ENCODE peak calls at places on chromosomes 5 and 9, in ten cellular contexts. One of them, this sample, is unnamed.

GRCh38 chr5:35246928-35247644 is 16.8 kb upstream of the PRLR start:
- DNase-seq in stimulated activated CD4-positive, alpha-beta T cell treated with anti-CD3 and anti-CD28 coated beads, Interleukin-12 subunit alpha, Interleukin-12 subunit beta, amount 100 ng/mL, for 24 hours: no peak
- DNase-seq in NCI-H2029: no peak
- DNase-seq in activated CD8-positive, alpha-beta memory T cell treated with anti-CD3 and anti-CD28 coated beads for 4 hours: no peak
- DNase-seq in T-helper 2 cell: no peak
- DNase-seq in T-helper 9 cell: no peak
- DNase-seq in uterus: peak; percentile 57
- DNase-seq in psoas muscle: no peak
- DNase-seq in GM12865: no peak
- DNase-seq in OCI-LY7: no peak
- DNase-seq in this sample: no peak

GRCh38 chr9:69546265-69546664 is 125.9 kb downstream of the APBA1 start:
- DNase-seq in stimulated activated CD4-positive, alpha-beta T cell treated with anti-CD3 and anti-CD28 coated beads, Interleukin-12 subunit alpha, Interleukin-12 subunit beta, amount 100 ng/mL, for 24 hours: no peak
- DNase-seq in NCI-H2029: peak; percentile 29
- DNase-seq in activated CD8-positive, alpha-beta memory T cell treated with anti-CD3 and anti-CD28 coated beads for 4 hours: no peak
- DNase-seq in T-helper 2 cell: no peak
- DNase-seq in T-helper 9 cell: no peak
- DNase-seq in uterus: no peak
- DNase-seq in psoas muscle: no peak
- DNase-seq in GM12865: no peak
- DNase-seq in OCI-LY7: no peak
- DNase-seq in this sample: peak; percentile 1

GRCh38 chr9:129610473-129611301 is 10.2 kb downstream of the C9orf50 start:
- DNase-seq in stimulated activated CD4-positive, alpha-beta T cell treated with anti-CD3 and anti-CD28 coated beads, Interleukin-12 subunit alpha, Interleukin-12 subunit beta, amount 100 ng/mL, for 24 hours: peak; percentile 66
- DNase-seq in NCI-H2029: peak; percentile 43
- DNase-seq in activated CD8-positive, alpha-beta memory T cell treated with anti-CD3 and anti-CD28 coated beads for 4 hours: peak; percentile 60
- DNase-seq in T-helper 2 cell: peak; percentile 62
- DNase-seq in T-helper 9 cell: peak; percentile 67
- DNase-seq in uterus: peak; percentile 78
- DNase-seq in psoas muscle: peak; percentile 87
- DNase-seq in GM12865: peak; percentile 69
- DNase-seq in OCI-LY7: peak; percentile 80
- DNase-seq in this sample: peak; percentile 11

GRCh38 chr9:127931092-127931881 is 710 bp upstream of the PIP5KL1 start:
- DNase-seq in stimulated activated CD4-positive, alpha-beta T cell treated with anti-CD3 and anti-CD28 coated beads, Interleukin-12 subunit alpha, Interleukin-12 subunit beta, amount 100 ng/mL, for 24 hours: no peak
- DNase-seq in NCI-H2029: peak; percentile 89
- DNase-seq in activated CD8-positive, alpha-beta memory T cell treated with anti-CD3 and anti-CD28 coated beads for 4 hours: no peak
- DNase-seq in T-helper 2 cell: no peak
- DNase-seq in T-helper 9 cell: no peak
- DNase-seq in uterus: no peak
- DNase-seq in psoas muscle: no peak
- DNase-seq in GM12865: peak; percentile 40
- DNase-seq in OCI-LY7: no peak
- DNase-seq in this sample: no peak

GRCh38 chr9:34252670-34253459 is 74.0 kb downstream of the UBAP1 start:
- DNase-seq in stimulated activated CD4-positive, alpha-beta T cell treated with anti-CD3 and anti-CD28 coated beads, Interleukin-12 subunit alpha, Interleukin-12 subunit beta, amount 100 ng/mL, for 24 hours: peak; percentile 39
- DNase-seq in NCI-H2029: no peak
- DNase-seq in activated CD8-positive, alpha-beta memory T cell treated with anti-CD3 and anti-CD28 coated beads for 4 hours: peak; percentile 36
- DNase-seq in T-helper 2 cell: peak; percentile 40
- DNase-seq in T-helper 9 cell: peak; percentile 45
- DNase-seq in uterus: peak; percentile 64
- DNase-seq in psoas muscle: peak; percentile 77
- DNase-seq in GM12865: peak; percentile 68
- DNase-seq in OCI-LY7: peak; percentile 65
- DNase-seq in this sample: peak; percentile 22

GRCh38 chr9:116274293-116274692 is 120.7 kb downstream of the PAPPA start:
- DNase-seq in stimulated activated CD4-positive, alpha-beta T cell treated with anti-CD3 and anti-CD28 coated beads, Interleukin-12 subunit alpha, Interleukin-12 subunit beta, amount 100 ng/mL, for 24 hours: no peak
- DNase-seq in NCI-H2029: no peak
- DNase-seq in activated CD8-positive, alpha-beta memory T cell treated with anti-CD3 and anti-CD28 coated beads for 4 hours: no peak
- DNase-seq in T-helper 2 cell: no peak
- DNase-seq in T-helper 9 cell: no peak
- DNase-seq in uterus: no peak
- DNase-seq in psoas muscle: no peak
- DNase-seq in GM12865: no peak
- DNase-seq in OCI-LY7: no peak
- DNase-seq in this sample: no peak

GRCh38 chr9:124108216-124108615 is 96.6 kb downstream of the LHX2 start:
- DNase-seq in stimulated activated CD4-positive, alpha-beta T cell treated with anti-CD3 and anti-CD28 coated beads, Interleukin-12 subunit alpha, Interleukin-12 subunit beta, amount 100 ng/mL, for 24 hours: no peak
- DNase-seq in NCI-H2029: peak; percentile 65
- DNase-seq in activated CD8-positive, alpha-beta memory T cell treated with anti-CD3 and anti-CD28 coated beads for 4 hours: no peak
- DNase-seq in T-helper 2 cell: no peak
- DNase-seq in T-helper 9 cell: no peak
- DNase-seq in uterus: no peak
- DNase-seq in psoas muscle: no peak
- DNase-seq in GM12865: no peak
- DNase-seq in OCI-LY7: no peak
- DNase-seq in this sample: no peak

GRCh38 chr5:25850581-25850980 is 1187.8 kb downstream of the CDH9 start:
- DNase-seq in stimulated activated CD4-positive, alpha-beta T cell treated with anti-CD3 and anti-CD28 coated beads, Interleukin-12 subunit alpha, Interleukin-12 subunit beta, amount 100 ng/mL, for 24 hours: no peak
- DNase-seq in NCI-H2029: no peak
- DNase-seq in activated CD8-positive, alpha-beta memory T cell treated with anti-CD3 and anti-CD28 coated beads for 4 hours: no peak
- DNase-seq in T-helper 2 cell: no peak
- DNase-seq in T-helper 9 cell: no peak
- DNase-seq in uterus: no peak
- DNase-seq in psoas muscle: no peak
- DNase-seq in GM12865: no peak
- DNase-seq in OCI-LY7: no peak
- DNase-seq in this sample: no peak

GRCh38 chr9:117437283-117437682 is 22.4 kb upstream of the ASTN2 start:
- DNase-seq in stimulated activated CD4-positive, alpha-beta T cell treated with anti-CD3 and anti-CD28 coated beads, Interleukin-12 subunit alpha, Interleukin-12 subunit beta, amount 100 ng/mL, for 24 hours: no peak
- DNase-seq in NCI-H2029: no peak
- DNase-seq in activated CD8-positive, alpha-beta memory T cell treated with anti-CD3 and anti-CD28 coated beads for 4 hours: no peak
- DNase-seq in T-helper 2 cell: no peak
- DNase-seq in T-helper 9 cell: no peak
- DNase-seq in uterus: no peak
- DNase-seq in psoas muscle: no peak
- DNase-seq in GM12865: no peak
- DNase-seq in OCI-LY7: no peak
- DNase-seq in this sample: no peak

GRCh38 chr5:176526462-176526861 is 10.7 kb downstream of the RNF44 start:
- DNase-seq in stimulated activated CD4-positive, alpha-beta T cell treated with anti-CD3 and anti-CD28 coated beads, Interleukin-12 subunit alpha, Interleukin-12 subunit beta, amount 100 ng/mL, for 24 hours: no peak
- DNase-seq in NCI-H2029: no peak
- DNase-seq in activated CD8-positive, alpha-beta memory T cell treated with anti-CD3 and anti-CD28 coated beads for 4 hours: no peak
- DNase-seq in T-helper 2 cell: no peak
- DNase-seq in T-helper 9 cell: no peak
- DNase-seq in uterus: no peak
- DNase-seq in psoas muscle: no peak
- DNase-seq in GM12865: no peak
- DNase-seq in OCI-LY7: no peak
- DNase-seq in this sample: no peak

GRCh38 chr5:64788156-64788555 is 19.4 kb downstream of the CWC27 start:
- DNase-seq in stimulated activated CD4-positive, alpha-beta T cell treated with anti-CD3 and anti-CD28 coated beads, Interleukin-12 subunit alpha, Interleukin-12 subunit beta, amount 100 ng/mL, for 24 hours: no peak
- DNase-seq in NCI-H2029: no peak
- DNase-seq in activated CD8-positive, alpha-beta memory T cell treated with anti-CD3 and anti-CD28 coated beads for 4 hours: no peak
- DNase-seq in T-helper 2 cell: no peak
- DNase-seq in T-helper 9 cell: no peak
- DNase-seq in uterus: no peak
- DNase-seq in psoas muscle: no peak
- DNase-seq in GM12865: no peak
- DNase-seq in OCI-LY7: no peak
- DNase-seq in this sample: no peak

GRCh38 chr5:68919988-68920490 is 173.8 kb upstream of the SLC30A5 start:
- DNase-seq in stimulated activated CD4-positive, alpha-beta T cell treated with anti-CD3 and anti-CD28 coated beads, Interleukin-12 subunit alpha, Interleukin-12 subunit beta, amount 100 ng/mL, for 24 hours: no peak
- DNase-seq in NCI-H2029: no peak
- DNase-seq in activated CD8-positive, alpha-beta memory T cell treated with anti-CD3 and anti-CD28 coated beads for 4 hours: no peak
- DNase-seq in T-helper 2 cell: no peak
- DNase-seq in T-helper 9 cell: no peak
- DNase-seq in uterus: no peak
- DNase-seq in psoas muscle: no peak
- DNase-seq in GM12865: no peak
- DNase-seq in OCI-LY7: no peak
- DNase-seq in this sample: no peak

GRCh38 chr5:58354827-58355226 is 105.1 kb downstream of the PLK2 start:
- DNase-seq in stimulated activated CD4-positive, alpha-beta T cell treated with anti-CD3 and anti-CD28 coated beads, Interleukin-12 subunit alpha, Interleukin-12 subunit beta, amount 100 ng/mL, for 24 hours: no peak
- DNase-seq in NCI-H2029: no peak
- DNase-seq in activated CD8-positive, alpha-beta memory T cell treated with anti-CD3 and anti-CD28 coated beads for 4 hours: no peak
- DNase-seq in T-helper 2 cell: no peak
- DNase-seq in T-helper 9 cell: no peak
- DNase-seq in uterus: no peak
- DNase-seq in psoas muscle: no peak
- DNase-seq in GM12865: no peak
- DNase-seq in OCI-LY7: no peak
- DNase-seq in this sample: no peak

GRCh38 chr5:136364307-136364706 is 1.0 kb downstream of the TRPC7 start:
- DNase-seq in stimulated activated CD4-positive, alpha-beta T cell treated with anti-CD3 and anti-CD28 coated beads, Interleukin-12 subunit alpha, Interleukin-12 subunit beta, amount 100 ng/mL, for 24 hours: no peak
- DNase-seq in NCI-H2029: peak; percentile 4
- DNase-seq in activated CD8-positive, alpha-beta memory T cell treated with anti-CD3 and anti-CD28 coated beads for 4 hours: no peak
- DNase-seq in T-helper 2 cell: no peak
- DNase-seq in T-helper 9 cell: no peak
- DNase-seq in uterus: no peak
- DNase-seq in psoas muscle: no peak
- DNase-seq in GM12865: peak; percentile 12
- DNase-seq in OCI-LY7: peak; percentile 3
- DNase-seq in this sample: no peak

GRCh38 chr5:154970759-154971158 is 29.9 kb downstream of the MRPL22 start:
- DNase-seq in stimulated activated CD4-positive, alpha-beta T cell treated with anti-CD3 and anti-CD28 coated beads, Interleukin-12 subunit alpha, Interleukin-12 subunit beta, amount 100 ng/mL, for 24 hours: no peak
- DNase-seq in NCI-H2029: no peak
- DNase-seq in activated CD8-positive, alpha-beta memory T cell treated with anti-CD3 and anti-CD28 coated beads for 4 hours: no peak
- DNase-seq in T-helper 2 cell: no peak
- DNase-seq in T-helper 9 cell: no peak
- DNase-seq in uterus: no peak
- DNase-seq in psoas muscle: no peak
- DNase-seq in GM12865: no peak
- DNase-seq in OCI-LY7: no peak
- DNase-seq in this sample: no peak

GRCh38 chr9:18359335-18359734 is 114.6 kb upstream of the ADAMTSL1 start:
- DNase-seq in stimulated activated CD4-positive, alpha-beta T cell treated with anti-CD3 and anti-CD28 coated beads, Interleukin-12 subunit alpha, Interleukin-12 subunit beta, amount 100 ng/mL, for 24 hours: no peak
- DNase-seq in NCI-H2029: no peak
- DNase-seq in activated CD8-positive, alpha-beta memory T cell treated with anti-CD3 and anti-CD28 coated beads for 4 hours: no peak
- DNase-seq in T-helper 2 cell: no peak
- DNase-seq in T-helper 9 cell: no peak
- DNase-seq in uterus: no peak
- DNase-seq in psoas muscle: no peak
- DNase-seq in GM12865: no peak
- DNase-seq in OCI-LY7: no peak
- DNase-seq in this sample: no peak

GRCh38 chr5:133392448-133392847 is 219.9 kb downstream of the FSTL4 start:
- DNase-seq in stimulated activated CD4-positive, alpha-beta T cell treated with anti-CD3 and anti-CD28 coated beads, Interleukin-12 subunit alpha, Interleukin-12 subunit beta, amount 100 ng/mL, for 24 hours: no peak
- DNase-seq in NCI-H2029: no peak
- DNase-seq in activated CD8-positive, alpha-beta memory T cell treated with anti-CD3 and anti-CD28 coated beads for 4 hours: no peak
- DNase-seq in T-helper 2 cell: no peak
- DNase-seq in T-helper 9 cell: no peak
- DNase-seq in uterus: no peak
- DNase-seq in psoas muscle: no peak
- DNase-seq in GM12865: no peak
- DNase-seq in OCI-LY7: no peak
- DNase-seq in this sample: no peak

GRCh38 chr9:113011911-113012381 is at the start of gene ZNF883:
- DNase-seq in stimulated activated CD4-positive, alpha-beta T cell treated with anti-CD3 and anti-CD28 coated beads, Interleukin-12 subunit alpha, Interleukin-12 subunit beta, amount 100 ng/mL, for 24 hours: peak; percentile 13
- DNase-seq in NCI-H2029: peak; percentile 64
- DNase-seq in activated CD8-positive, alpha-beta memory T cell treated with anti-CD3 and anti-CD28 coated beads for 4 hours: no peak
- DNase-seq in T-helper 2 cell: peak; percentile 3
- DNase-seq in T-helper 9 cell: no peak
- DNase-seq in uterus: peak; percentile 57
- DNase-seq in psoas muscle: peak; percentile 56
- DNase-seq in GM12865: no peak
- DNase-seq in OCI-LY7: no peak
- DNase-seq in this sample: peak; percentile 33

GRCh38 chr9:129602598-129603415 is 18.1 kb downstream of the C9orf50 start:
- DNase-seq in stimulated activated CD4-positive, alpha-beta T cell treated with anti-CD3 and anti-CD28 coated beads, Interleukin-12 subunit alpha, Interleukin-12 subunit beta, amount 100 ng/mL, for 24 hours: no peak
- DNase-seq in NCI-H2029: no peak
- DNase-seq in activated CD8-positive, alpha-beta memory T cell treated with anti-CD3 and anti-CD28 coated beads for 4 hours: no peak
- DNase-seq in T-helper 2 cell: no peak
- DNase-seq in T-helper 9 cell: no peak
- DNase-seq in uterus: no peak
- DNase-seq in psoas muscle: no peak
- DNase-seq in GM12865: peak; percentile 31
- DNase-seq in OCI-LY7: no peak
- DNase-seq in this sample: no peak

GRCh38 chr5:74243634-74244033 is 396.9 kb downstream of the ENC1 start:
- DNase-seq in stimulated activated CD4-positive, alpha-beta T cell treated with anti-CD3 and anti-CD28 coated beads, Interleukin-12 subunit alpha, Interleukin-12 subunit beta, amount 100 ng/mL, for 24 hours: no peak
- DNase-seq in NCI-H2029: peak; percentile 40
- DNase-seq in activated CD8-positive, alpha-beta memory T cell treated with anti-CD3 and anti-CD28 coated beads for 4 hours: no peak
- DNase-seq in T-helper 2 cell: no peak
- DNase-seq in T-helper 9 cell: no peak
- DNase-seq in uterus: no peak
- DNase-seq in psoas muscle: no peak
- DNase-seq in GM12865: no peak
- DNase-seq in OCI-LY7: no peak
- DNase-seq in this sample: peak; percentile 3